ENCODE peak calls at places on chromosomes 12 and 14, in six cellular contexts. J is fibroblast of gingiva; B is H9; O is effector CD4-positive, alpha-beta T cell; R is WTC11; P is left cardiac atrium. E is an unnamed sample.

GRCh38 chr12:10501031-10501430 is 4.7 kb upstream of the EIF2S3B start:
- DNase-seq in J (peak; percentile 3), B (no peak), O (no peak), R (no peak), P (no peak), E (peak; percentile 9)

GRCh38 chr12:38906482-38907170 is 1.2 kb upstream of the CPNE8 start:
- DNase-seq in J (peak; percentile 85), B (peak; percentile 95), O (peak; percentile 37), R (peak; percentile 92), P (peak; percentile 91), E (peak; percentile 91)

GRCh38 chr12:911191-911826 is 38.2 kb downstream of the RAD52 start:
- DNase-seq in J (no peak), B (no peak), O (no peak), R (no peak), P (peak; percentile 40), E (no peak)

GRCh38 chr14:38127356-38127755 is 80.3 kb upstream of the SSTR1 start:
- DNase-seq in J (no peak), B (no peak), O (no peak), R (no peak), P (no peak), E (no peak)

GRCh38 chr14:50303744-50304471 is 8.1 kb downstream of the L2HGDH start:
- DNase-seq in J (peak; percentile 93), B (no peak), O (no peak), R (no peak), P (no peak), E (no peak)

GRCh38 chr14:72742682-72743195 is 151.2 kb downstream of the DPF3 start:
- DNase-seq in J (no peak), B (no peak), O (no peak), R (no peak), P (no peak), E (no peak)

GRCh38 chr12:132560421-132560830 is 50.0 kb downstream of the LRCOL1 start:
- DNase-seq in J (no peak), B (no peak), O (no peak), R (peak; percentile 49), P (no peak), E (peak; percentile 27)

GRCh38 chr14:61280526-61281185 is 482 bp downstream of the TMEM30B start:
- DNase-seq in J (peak; percentile 60), B (peak; percentile 65), O (peak; percentile 70), R (peak; percentile 56), P (peak; percentile 78), E (peak; percentile 18)

GRCh38 chr14:74946659-74947281 is 8.6 kb downstream of the PGF start:
- DNase-seq in J (no peak), B (no peak), O (no peak), R (no peak), P (no peak), E (peak; percentile 31)

GRCh38 chr12:103626498-103626897 is 39.4 kb downstream of the STAB2 start:
- DNase-seq in J (peak; percentile 52), B (peak; percentile 49), O (no peak), R (peak; percentile 32), P (peak; percentile 48), E (peak; percentile 66)

GRCh38 chr12:67650127-67650495 is 1.6 kb downstream of the DYRK2 start:
- DNase-seq in J (peak; percentile 5), B (no peak), O (no peak), R (no peak), P (peak; percentile 52), E (no peak)

GRCh38 chr12:45732936-45733335 is 3.4 kb downstream of the ARID2 start:
- DNase-seq in J (no peak), B (no peak), O (no peak), R (no peak), P (no peak), E (no peak)

GRCh38 chr14:101364503-101365328 is 196.6 kb upstream of the DIO3 start:
- DNase-seq in J (no peak), B (no peak), O (no peak), R (no peak), P (peak; percentile 48), E (no peak)

GRCh38 chr12:81080431-81080983 is 2.6 kb downstream of the ACSS3 start:
- DNase-seq in J (peak; percentile 45), B (no peak), O (no peak), R (no peak), P (no peak), E (no peak)

GRCh38 chr12:53795927-53796326 is 44.1 kb upstream of the CISTR start:
- DNase-seq in J (no peak), B (no peak), O (no peak), R (no peak), P (no peak), E (no peak)

GRCh38 chr12:129901256-129901655 is 2.6 kb downstream of the TMEM132D start:
- DNase-seq in J (no peak), B (no peak), O (no peak), R (no peak), P (no peak), E (peak; percentile 2)

GRCh38 chr12:26402648-26403047 is 207.3 kb downstream of the SSPN start:
- DNase-seq in J (no peak), B (peak; percentile 55), O (no peak), R (peak; percentile 21), P (no peak), E (peak; percentile 94)

GRCh38 chr14:94888108-94888507 is 118.2 kb upstream of the GSC start:
- DNase-seq in J (no peak), B (no peak), O (no peak), R (no peak), P (no peak), E (no peak)

GRCh38 chr12:120238224-120238616 is 27.3 kb downstream of the PXN start:
- DNase-seq in J (no peak), B (no peak), O (no peak), R (no peak), P (no peak), E (no peak)

GRCh38 chr12:88650715-88651114 is 70.4 kb upstream of the KITLG start:
- DNase-seq in J (peak; percentile 85), B (no peak), O (no peak), R (no peak), P (no peak), E (peak; percentile 75)

GRCh38 chr12:1795221-1795784 is 25.1 kb upstream of the LRTM2 start:
- DNase-seq in J (no peak), B (peak; percentile 52), O (no peak), R (no peak), P (no peak), E (no peak)

GRCh38 chr12:31989987-31990386 is 30.8 kb downstream of the RESF1 start:
- DNase-seq in J (no peak), B (no peak), O (no peak), R (no peak), P (no peak), E (peak; percentile 94)

GRCh38 chr14:65360144-65360784 is 52.3 kb upstream of the FUT8 start:
- DNase-seq in J (no peak), B (no peak), O (no peak), R (no peak), P (no peak), E (peak; percentile 43)

GRCh38 chr14:88568196-88568595 is 5.4 kb downstream of the ZC3H14 start:
- DNase-seq in J (no peak), B (no peak), O (no peak), R (no peak), P (no peak), E (no peak)

GRCh38 chr12:100529951-100530350 is 43.5 kb upstream of the GAS2L3 start:
- DNase-seq in J (no peak), B (no peak), O (no peak), R (no peak), P (no peak), E (no peak)

GRCh38 chr14:68440776-68441175 is 352.1 kb downstream of the ZFP36L1 start:
- DNase-seq in J (no peak), B (no peak), O (no peak), R (no peak), P (no peak), E (no peak)

GRCh38 chr12:107748472-107748871 is 12.5 kb downstream of the PRDM4 start:
- DNase-seq in J (peak; percentile 65), B (no peak), O (no peak), R (no peak), P (no peak), E (peak; percentile 68)

GRCh38 chr14:24136684-24137528 is 912 bp downstream of the PSME1 start:
- DNase-seq in J (no peak), B (no peak), O (no peak), R (no peak), P (no peak), E (no peak)

GRCh38 chr12:68440068-68440581 is 108.0 kb upstream of the MDM1 start:
- DNase-seq in J (peak; percentile 22), B (no peak), O (no peak), R (no peak), P (no peak), E (peak; percentile 69)

GRCh38 chr14:63614964-63615363 is 26.7 kb downstream of the WDR89 start:
- DNase-seq in J (peak; percentile 11), B (no peak), O (no peak), R (no peak), P (no peak), E (no peak)

GRCh38 chr14:80202888-80203562 is 8.3 kb downstream of the DIO2 start:
- DNase-seq in J (no peak), B (peak; percentile 87), O (no peak), R (peak; percentile 83), P (no peak), E (no peak)

GRCh38 chr14:68547305-68548193 is 245.3 kb downstream of the ZFP36L1 start:
- DNase-seq in J (peak; percentile 96), B (no peak), O (no peak), R (no peak), P (peak; percentile 75), E (peak; percentile 99)

GRCh38 chr14:93281937-93282336 is 50.9 kb downstream of the BTBD7 start:
- DNase-seq in J (no peak), B (no peak), O (no peak), R (no peak), P (no peak), E (no peak)